ENCODE peak calls at places on chromosomes 7 and 10, in ten cellular contexts. X, F, V, C, D, I, Z, W, G and Y are unnamed samples.

GRCh38 chr10:112774210-112774609 is 175.8 kb upstream of the TCF7L2 start:
- DNase-seq in F (no peak), W (no peak), G (no peak), D (no peak), Z (no peak), I (no peak), V (no peak), X (no peak), C (no peak), Y (no peak)

GRCh38 chr10:132711618-132712051 is 74.3 kb downstream of the NKX6-2 start:
- DNase-seq in W (no peak), V (no peak), Z (no peak), F (no peak), I (no peak), X (no peak), D (no peak), G (no peak), C (no peak), Y (peak; percentile 2)

GRCh38 chr10:117552759-117553158 is 10.2 kb downstream of the EMX2 start:
- DNase-seq in I (no peak), G (no peak), Z (no peak), D (no peak), F (no peak), W (no peak), V (no peak), X (no peak), C (no peak), Y (no peak)

GRCh38 chr7:31794851-31795250 is 107.8 kb downstream of the PPP1R17 start:
- DNase-seq in V (no peak), G (no peak), D (no peak), F (no peak), C (no peak), I (no peak), W (no peak), X (no peak), Z (no peak), Y (no peak)

GRCh38 chr10:4033341-4033896 is 248.4 kb upstream of the KLF6 start:
- DNase-seq in Z (no peak), C (no peak), D (no peak), F (no peak), G (peak; percentile 74), W (no peak), V (no peak), X (no peak), I (no peak), Y (no peak)

GRCh38 chr10:127968027-127968441 is 61.1 kb downstream of the PTPRE start:
- DNase-seq in Z (no peak), C (no peak), V (no peak), X (no peak), F (no peak), I (no peak), D (peak; percentile 34), G (no peak), W (no peak), Y (no peak)

GRCh38 chr7:30923009-30923773 is 11.5 kb downstream of the AQP1 start:
- DNase-seq in W (no peak), Z (no peak), X (no peak), I (no peak), C (no peak), D (peak; percentile 45), G (no peak), F (no peak), V (no peak), Y (peak; percentile 8)

GRCh38 chr10:50419756-50420155 is 168.4 kb upstream of the ASAH2 start:
- DNase-seq in V (no peak), F (no peak), G (peak; percentile 61), D (no peak), Z (no peak), X (no peak), C (no peak), I (no peak), W (no peak), Y (no peak)

GRCh38 chr7:114703677-114704076 is 218.2 kb upstream of the MDFIC start:
- DNase-seq in I (no peak), X (no peak), C (no peak), G (no peak), D (peak; percentile 95), V (no peak), Z (no peak), F (no peak), W (no peak), Y (no peak)

GRCh38 chr7:32948202-32948601 is 9.0 kb upstream of the FKBP9 start:
- DNase-seq in V (no peak), C (no peak), D (no peak), G (no peak), X (no peak), Z (no peak), F (no peak), W (no peak), I (no peak), Y (no peak)

GRCh38 chr7:150481207-150481920 is 30.9 kb downstream of the GIMAP8 start:
- DNase-seq in C (no peak), F (no peak), D (no peak), W (no peak), X (no peak), I (no peak), V (no peak), G (peak; percentile 89), Z (no peak), Y (no peak)

GRCh38 chr7:2211926-2212325 is 20.8 kb downstream of the MAD1L1 start:
- DNase-seq in F (no peak), X (no peak), G (no peak), W (no peak), Z (no peak), V (no peak), C (no peak), D (no peak), I (no peak), Y (no peak)

GRCh38 chr7:7989985-7990761 is 21.6 kb downstream of the GLCCI1 start:
- DNase-seq in Z (no peak), F (no peak), W (no peak), D (no peak), V (no peak), C (no peak), I (no peak), G (no peak), X (no peak), Y (no peak)

GRCh38 chr7:116525913-116526857 is 1.3 kb downstream of the CAV1 start:
- DNase-seq in F (peak; percentile 84), D (peak; percentile 61), I (no peak), Z (no peak), G (peak; percentile 74), C (peak; percentile 14), V (peak; percentile 53), W (peak; percentile 30), X (no peak), Y (peak; percentile 67)

GRCh38 chr10:72794260-72794659 is 99.3 kb upstream of the OIT3 start:
- DNase-seq in C (no peak), Z (no peak), D (no peak), X (no peak), I (no peak), G (no peak), V (no peak), F (no peak), W (no peak), Y (no peak)

GRCh38 chr7:143171697-143172096 is 11.5 kb upstream of the TAS2R39 start:
- DNase-seq in W (no peak), D (no peak), Z (no peak), I (no peak), F (peak; percentile 6), G (no peak), X (no peak), C (no peak), V (no peak), Y (no peak)

GRCh38 chr7:83649701-83650100 is 762 bp upstream of the SEMA3E start:
- DNase-seq in V (no peak), W (no peak), F (no peak), D (no peak), X (no peak), Z (no peak), G (no peak), C (no peak), I (no peak), Y (no peak)

GRCh38 chr7:8365499-8366110 is 67.8 kb upstream of the NXPH1 start:
- DNase-seq in D (no peak), G (peak; percentile 9), X (no peak), I (no peak), F (peak; percentile 76), Z (no peak), C (no peak), V (peak; percentile 75), W (no peak), Y (peak; percentile 42)

GRCh38 chr7:34042406-34042805 is 137.1 kb downstream of the BMPER start:
- DNase-seq in G (no peak), X (no peak), C (no peak), Z (no peak), W (no peak), I (no peak), F (no peak), V (no peak), D (no peak), Y (no peak)

GRCh38 chr7:10612950-10613349 is 360.7 kb upstream of the PHF14 start:
- DNase-seq in Z (no peak), W (no peak), I (no peak), D (no peak), V (no peak), X (no peak), F (no peak), G (no peak), C (no peak), Y (no peak)

GRCh38 chr10:29119374-29119773 is 169.5 kb upstream of the LYZL1 start:
- DNase-seq in X (no peak), I (no peak), G (peak; percentile 6), D (peak; percentile 57), C (no peak), F (no peak), W (no peak), Z (no peak), V (no peak), Y (peak; percentile 55)

GRCh38 chr7:149598721-149599308 is 101.2 kb upstream of the ZNF746 start:
- DNase-seq in W (no peak), D (peak; percentile 58), G (peak; percentile 47), X (no peak), F (peak; percentile 24), I (no peak), Z (no peak), C (no peak), V (peak; percentile 6), Y (peak; percentile 25)

GRCh38 chr7:7424151-7424873 is 111.4 kb downstream of the COL28A1 start:
- DNase-seq in C (peak; percentile 11), Z (peak; percentile 24), D (peak; percentile 83), V (peak; percentile 87), I (peak; percentile 38), F (peak; percentile 79), X (peak; percentile 33), G (peak; percentile 73), W (no peak), Y (peak; percentile 69)